ENCODE peak calls at places on chromosomes 16 and 17, in four cellular contexts. D is effector memory CD4-positive, alpha-beta T cell; C is K562; F is naive thymus-derived CD4-positive, alpha-beta T cell. Q is an unnamed sample.
A peak's percentile ranks its signal among the peaks of the same experiment; 100 is the strongest.

GRCh38 chr17:35973333-35974260 is 7.7 kb downstream of the CCL16 start:
- DNase-seq in D (no peak), C (no peak), F (no peak), Q (no peak)

GRCh38 chr17:27653572-27653971 is 22.6 kb downstream of the LGALS9 start:
- DNase-seq in F (no peak), D (no peak), C (no peak), Q (no peak)

GRCh38 chr16:15658149-15658548 is 8.1 kb downstream of the NDE1 start:
- DNase-seq in F (no peak), C (no peak), D (no peak), Q (no peak)

GRCh38 chr17:63631626-63632025 is 9.4 kb downstream of the MAP3K3 start:
- DNase-seq in D (no peak), F (no peak), C (no peak), Q (no peak)

GRCh38 chr16:16158741-16159374 is 64.4 kb downstream of the ABCC6 start:
- DNase-seq in D (no peak), F (no peak), C (no peak), Q (no peak)

GRCh38 chr16:17483266-17483864 is 12.6 kb upstream of the XYLT1 start:
- DNase-seq in F (no peak), D (no peak), C (no peak), Q (no peak)

GRCh38 chr17:40647549-40648325 is at the start of gene SMARCE1:
- DNase-seq in C (peak; percentile 75), F (peak; percentile 69), D (peak; percentile 62), Q (peak; percentile 77)

GRCh38 chr16:53417011-53417410 is 17.3 kb upstream of the RBL2 start:
- DNase-seq in C (no peak), D (no peak), F (no peak), Q (no peak)

GRCh38 chr16:8921626-8921984 is 39.5 kb downstream of the LITAFD start:
- DNase-seq in C (no peak), F (no peak), D (no peak), Q (no peak)

DNA sequence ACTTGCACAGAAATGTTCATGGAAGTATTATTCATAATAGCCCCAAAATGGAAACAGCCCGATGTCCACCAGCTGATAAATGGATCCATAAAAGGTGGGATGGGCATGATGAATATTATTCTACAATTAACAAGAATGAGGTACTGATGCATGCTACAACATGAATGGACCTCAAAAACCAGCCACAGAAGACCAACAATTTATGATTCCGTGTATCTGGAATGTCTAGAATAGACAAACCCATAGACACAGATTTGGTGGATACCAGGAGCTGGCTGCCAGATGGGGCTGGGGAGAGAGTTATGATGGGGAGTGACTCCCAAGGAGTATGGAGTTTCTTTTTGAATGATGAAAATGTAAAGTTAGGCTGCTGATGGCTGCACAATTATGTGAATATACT is 10.8 kb upstream of the NAGLU start:
- DNase-seq in D (no peak), F (no peak), C (no peak), Q (no peak)
- H3K4me3 ChIP-seq in D (no peak overlapping the region), F (no peak overlapping the region), C (no peak overlapping the region), Q (no peak overlapping the region)

GRCh38 chr16:64773638-64774037 is 348.2 kb downstream of the CDH11 start:
- DNase-seq in C (no peak), F (no peak), D (no peak), Q (no peak)

GRCh38 chr16:64773184-64773583 is 348.7 kb downstream of the CDH11 start:
- DNase-seq in F (no peak), D (no peak), C (no peak), Q (no peak)

DNA sequence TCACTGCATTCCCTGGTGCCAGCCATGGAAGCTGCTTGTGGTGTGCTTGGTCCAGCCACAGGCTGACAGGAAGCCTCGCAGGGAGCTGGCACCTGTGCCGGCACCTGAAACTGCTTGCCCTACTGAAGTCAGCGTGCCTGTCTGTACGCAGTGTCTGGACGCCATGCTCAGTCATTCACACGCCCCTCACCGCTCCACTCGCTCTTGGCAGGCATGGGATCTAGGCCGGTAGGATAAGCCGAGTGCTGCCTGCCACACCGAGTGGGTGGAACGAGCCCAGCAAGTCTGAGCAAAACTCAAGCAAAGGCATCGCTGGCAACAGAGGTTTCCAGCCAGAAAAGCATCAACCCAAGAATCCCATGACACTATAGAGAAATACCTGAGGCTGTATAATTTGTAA is 350.6 kb downstream of the CDH11 start:
- DNase-seq in C (no peak), D (no peak), F (no peak), Q (no peak)
- H3K4me3 ChIP-seq in C (no peak overlapping the region), D (no peak overlapping the region), F (no peak overlapping the region), Q (no peak overlapping the region)

GRCh38 chr16:87344165-87344930 is 27.2 kb upstream of the C16orf95 start:
- DNase-seq in F (no peak), C (no peak), D (no peak), Q (no peak)

GRCh38 chr16:87346517-87347060 is 29.4 kb upstream of the C16orf95 start:
- DNase-seq in F (no peak), D (no peak), C (no peak), Q (no peak)

GRCh38 chr16:87345721-87346424 is 28.7 kb upstream of the C16orf95 start:
- DNase-seq in D (no peak), F (no peak), C (no peak), Q (no peak)

GRCh38 chr16:87343753-87344050 is 26.5 kb upstream of the C16orf95 start:
- DNase-seq in C (no peak), F (no peak), D (no peak), Q (no peak)

DNA sequence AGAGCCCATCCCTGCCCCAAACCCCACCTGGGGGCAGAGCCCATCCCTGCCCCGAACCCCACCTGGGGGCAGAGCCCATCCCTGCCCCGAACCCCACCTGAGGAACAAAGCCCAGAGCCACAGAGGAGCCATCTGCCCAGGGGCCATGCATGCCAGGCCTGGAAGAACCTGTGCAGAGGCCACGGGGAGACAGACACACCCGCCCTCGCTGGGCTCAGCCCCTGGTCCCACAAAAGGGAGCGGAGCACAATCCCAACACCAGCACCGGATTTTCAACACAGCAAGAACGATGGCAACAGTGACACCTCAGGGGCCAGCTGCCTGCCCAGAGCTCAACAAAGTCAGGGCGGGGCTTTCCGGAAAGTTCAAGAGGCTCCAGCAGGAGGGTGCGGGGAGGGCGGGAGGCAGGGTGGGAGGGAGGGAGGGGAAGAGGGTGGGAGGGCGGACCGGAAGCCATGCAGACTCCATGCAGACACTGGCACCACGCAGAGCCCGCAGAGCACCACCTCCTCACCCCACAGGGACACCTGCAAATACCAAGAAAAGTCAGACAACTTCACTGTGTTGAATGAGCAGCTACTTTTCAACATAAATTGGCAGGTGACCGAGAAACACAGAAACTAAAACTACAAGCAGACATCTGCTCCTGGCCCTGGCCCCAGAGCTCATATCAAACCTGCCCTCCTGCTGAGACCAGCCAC is 27.9 kb upstream of the C16orf95 start:
- DNase-seq in C (no peak), D (peak; percentile 20), F (peak; percentile 61), Q (peak; percentile 47)
- H3K4me3 ChIP-seq in C (no peak overlapping the region), D (no peak overlapping the region), F (no peak overlapping the region), Q (no peak overlapping the region)

GRCh38 chr17:76732734-76733617 is 4.2 kb downstream of the SRSF2 start:
- DNase-seq in D (no peak), C (no peak), F (no peak), Q (no peak)
- H3K4me3 ChIP-seq in D (no peak overlapping the region), C (peak overlapping the region; percentile 91), F (no peak overlapping the region), Q (no peak overlapping the region)

GRCh38 chr16:48405153-48405552 is 19.9 kb upstream of the SIAH1 start:
- DNase-seq in C (no peak), F (no peak), D (no peak), Q (no peak)

GRCh38 chr16:48413291-48413690 is 28.1 kb upstream of the SIAH1 start:
- DNase-seq in C (no peak), F (no peak), D (no peak), Q (no peak)

GRCh38 chr16:48405907-48406306 is 20.7 kb upstream of the SIAH1 start:
- DNase-seq in F (no peak), D (no peak), C (no peak), Q (no peak)

GRCh38 chr16:48408688-48409087 is 23.5 kb upstream of the SIAH1 start:
- DNase-seq in F (no peak), D (no peak), C (no peak), Q (no peak)

GRCh38 chr16:48409839-48410610 is 24.8 kb upstream of the SIAH1 start:
- DNase-seq in D (no peak), F (no peak), C (peak; percentile 18), Q (no peak)
- H3K4me3 ChIP-seq in D (no peak overlapping the region), F (no peak overlapping the region), C (no peak overlapping the region), Q (no peak overlapping the region)

GRCh38 chr16:57987441-57988177 is 12.9 kb downstream of the ZNF319 start:
- DNase-seq in D (no peak), C (no peak), F (no peak), Q (no peak)

GRCh38 chr16:57984443-57985203 is 13.7 kb upstream of the CNGB1 start:
- DNase-seq in C (peak; percentile 98), F (peak; percentile 89), D (peak; percentile 94), Q (peak; percentile 90)

GRCh38 chr16:57988929-57989328 is 11.5 kb downstream of the ZNF319 start:
- DNase-seq in C (no peak), D (no peak), F (no peak), Q (peak; percentile 32)

GRCh38 chr16:57985204-57986121 is 14.5 kb upstream of the CNGB1 start:
- DNase-seq in F (no peak), D (no peak), C (peak; percentile 78), Q (no peak)

GRCh38 chr16:57986196-57986595 is 14.3 kb downstream of the ZNF319 start:
- DNase-seq in F (no peak), C (no peak), D (no peak), Q (no peak)
- H3K4me3 ChIP-seq in F (no peak overlapping the region), C (no peak overlapping the region), D (no peak overlapping the region), Q (no peak overlapping the region)

DNA sequence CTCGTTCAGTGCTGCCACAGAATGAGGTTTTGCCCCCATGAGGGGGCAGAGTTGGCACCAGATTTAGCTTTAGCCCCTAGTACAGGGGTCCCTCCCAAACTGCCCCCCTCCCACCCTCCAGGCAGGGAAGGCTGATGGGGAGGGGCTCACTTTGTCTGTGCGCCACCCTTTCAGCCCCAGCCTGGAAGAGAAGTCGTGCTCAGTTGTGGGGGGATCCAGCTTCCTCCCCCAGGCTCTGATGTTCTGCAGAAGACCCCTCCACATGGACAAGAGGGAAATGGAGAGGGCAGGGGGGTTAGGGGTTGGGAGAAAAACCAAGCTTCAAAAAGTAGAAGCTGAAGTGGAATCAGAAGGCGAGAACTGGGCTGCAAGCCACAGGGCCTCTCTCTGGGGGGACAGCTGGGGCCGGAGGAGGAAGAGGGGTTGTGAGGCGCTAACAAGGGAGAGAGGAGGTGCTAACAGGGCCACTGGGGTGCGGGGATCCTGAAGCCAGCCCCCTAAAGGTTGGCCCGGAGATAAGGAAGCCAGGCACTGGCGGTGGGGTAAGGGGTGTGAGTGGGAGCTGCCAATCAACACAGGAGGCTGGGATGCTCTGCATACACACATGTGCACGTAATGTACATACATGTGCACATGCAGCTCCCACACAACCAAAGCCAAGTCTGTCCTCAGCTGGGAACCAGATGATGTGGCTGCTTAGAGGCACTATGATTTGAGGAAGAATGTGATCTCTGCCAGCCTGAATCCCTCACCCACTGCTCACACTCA is 7.0 kb upstream of the TMEM92 start:
- DNase-seq in C (no peak), D (no peak), F (no peak), Q (no peak)
- H3K4me3 ChIP-seq in C (no peak overlapping the region), D (no peak overlapping the region), F (no peak overlapping the region), Q (no peak overlapping the region)